ENCODE peak calls at places on chromosomes 5 and 9, in ten cellular contexts. E is cardiac muscle cell, K is tibial artery, C is foreskin keratinocyte, D is A549, V is H9, W is neural crest cell, X is fibroblast of mammary gland, Q is fibroblast of pulmonary artery, A is left ventricle myocardium inferior. O is an unnamed sample.

GRCh38 chr5:122183098-122183794 is 53.9 kb downstream of the ZNF474 start:
- DNase-seq in E (peak), K (peak), C (peak), D (peak), V (no peak), W (no peak), X (peak), Q (peak), A (peak), O (no peak)

GRCh38 chr9:91026266-91026665 is 224.6 kb downstream of the SYK start:
- DNase-seq in E (no peak), K (no peak), C (no peak), D (no peak), V (no peak), W (no peak), X (no peak), Q (no peak), A (no peak), O (no peak)

GRCh38 chr5:171848487-171848886 is 62.9 kb downstream of the SMIM23 start:
- DNase-seq in E (no peak), K (no peak), C (no peak), D (no peak), V (no peak), W (no peak), X (no peak), Q (no peak), A (no peak), O (no peak)

GRCh38 chr5:163916376-163916775 is 411.0 kb downstream of the MAT2B start:
- DNase-seq in E (peak), K (no peak), C (no peak), D (no peak), V (no peak), W (no peak), X (peak), Q (peak), A (no peak), O (no peak)

GRCh38 chr9:122370869-122371467 is at the start of gene PTGS1:
- DNase-seq in E (peak), K (no peak), C (no peak), D (no peak), V (peak), W (peak), X (no peak), Q (peak), A (peak), O (peak)

GRCh38 chr5:31711935-31712592 is 73.1 kb downstream of the PDZD2 start:
- DNase-seq in E (no peak), K (no peak), C (no peak), D (no peak), V (no peak), W (no peak), X (no peak), Q (no peak), A (no peak), O (no peak)

GRCh38 chr9:33210006-33210715 is 29.8 kb upstream of the SPINK4 start:
- DNase-seq in E (no peak), K (no peak), C (peak), D (no peak), V (no peak), W (no peak), X (no peak), Q (no peak), A (no peak), O (no peak)

GRCh38 chr9:69745716-69746538 is 13.9 kb downstream of the PTAR1 start:
- DNase-seq in E (peak), K (no peak), C (no peak), D (peak), V (no peak), W (no peak), X (peak), Q (peak), A (no peak), O (no peak)

GRCh38 chr5:170216262-170216864 is 16.4 kb upstream of the C5orf58 start:
- DNase-seq in E (peak), K (no peak), C (peak), D (peak), V (no peak), W (peak), X (peak), Q (peak), A (no peak), O (peak)

GRCh38 chr9:125580701-125581286 is 126.2 kb downstream of the MAPKAP1 start:
- DNase-seq in E (no peak), K (no peak), C (no peak), D (no peak), V (no peak), W (no peak), X (no peak), Q (no peak), A (no peak), O (no peak)

GRCh38 chr9:114153761-114154596 is 1.4 kb upstream of the COL27A1 start:
- DNase-seq in E (peak), K (no peak), C (no peak), D (peak), V (peak), W (no peak), X (no peak), Q (no peak), A (no peak), O (peak)

GRCh38 chr9:37906312-37907239 is 2.6 kb upstream of the SLC25A51 start:
- DNase-seq in E (no peak), K (peak), C (no peak), D (no peak), V (no peak), W (no peak), X (no peak), Q (no peak), A (no peak), O (no peak)

GRCh38 chr5:17123010-17123409 is 94.4 kb upstream of the BASP1 start:
- DNase-seq in E (peak), K (no peak), C (no peak), D (no peak), V (no peak), W (no peak), X (no peak), Q (peak), A (no peak), O (no peak)

GRCh38 chr5:148794275-148794674 is 32.1 kb upstream of the ADRB2 start:
- DNase-seq in E (peak), K (no peak), C (no peak), D (no peak), V (no peak), W (no peak), X (peak), Q (peak), A (no peak), O (no peak)

GRCh38 chr5:133818031-133818431 is 150.4 kb downstream of the C5orf15 start:
- DNase-seq in E (peak), K (peak), C (peak), D (peak), V (no peak), W (no peak), X (peak), Q (peak), A (peak), O (no peak)

GRCh38 chr9:127181315-127181580 is 58.8 kb upstream of the ANGPTL2 start:
- DNase-seq in E (no peak), K (peak), C (no peak), D (no peak), V (no peak), W (no peak), X (no peak), Q (no peak), A (no peak), O (no peak)

GRCh38 chr5:108295588-108296368 is 86.1 kb downstream of the FBXL17 start:
- DNase-seq in E (peak), K (no peak), C (peak), D (no peak), V (no peak), W (no peak), X (peak), Q (peak), A (no peak), O (no peak)

GRCh38 chr5:6652025-6652424 is 18.8 kb downstream of the SRD5A1 start:
- DNase-seq in E (no peak), K (no peak), C (no peak), D (no peak), V (no peak), W (no peak), X (no peak), Q (no peak), A (no peak), O (no peak)

GRCh38 chr5:68215888-68216736 is 556 bp downstream of the PIK3R1 start:
- DNase-seq in E (peak), K (peak), C (no peak), D (peak), V (peak), W (peak), X (no peak), Q (no peak), A (peak), O (no peak)
- TF ChIP-seq CTCF in E (no peak), K (no peak), C (no peak), D (no peak), V (no peak), W (no peak), X (no peak), Q (no peak), A (no peak), O (no peak)

GRCh38 chr5:82403724-82404123 is 125.6 kb upstream of the RPS23 start:
- DNase-seq in E (no peak), K (no peak), C (no peak), D (no peak), V (no peak), W (no peak), X (no peak), Q (no peak), A (no peak), O (no peak)

GRCh38 chr5:82405166-82405565 is 127.0 kb upstream of the RPS23 start:
- DNase-seq in E (peak), K (no peak), C (peak), D (no peak), V (no peak), W (no peak), X (peak), Q (peak), A (no peak), O (no peak)

GRCh38 chr5:82404382-82404945 is 126.3 kb upstream of the RPS23 start:
- DNase-seq in E (no peak), K (no peak), C (no peak), D (peak), V (no peak), W (no peak), X (no peak), Q (peak), A (no peak), O (no peak)

GRCh38 chr5:82406200-82406773 is 128.1 kb upstream of the RPS23 start:
- DNase-seq in E (peak), K (no peak), C (peak), D (no peak), V (no peak), W (no peak), X (peak), Q (peak), A (no peak), O (no peak)

GRCh38 chr5:82405618-82406199 is 127.6 kb upstream of the RPS23 start:
- DNase-seq in E (peak), K (no peak), C (peak), D (no peak), V (no peak), W (no peak), X (peak), Q (peak), A (no peak), O (no peak)
- TF ChIP-seq CTCF in E (no peak), K (no peak), C (peak), D (no peak), V (no peak), W (no peak), X (no peak), Q (no peak), A (no peak), O (no peak)

GRCh38 chr5:117587111-117587510 is 1012.5 kb upstream of the SEMA6A start:
- DNase-seq in E (no peak), K (no peak), C (no peak), D (no peak), V (no peak), W (no peak), X (no peak), Q (no peak), A (no peak), O (no peak)

GRCh38 chr5:117594165-117594564 is 1019.5 kb upstream of the SEMA6A start:
- DNase-seq in E (peak), K (peak), C (no peak), D (no peak), V (no peak), W (no peak), X (peak), Q (peak), A (no peak), O (no peak)

GRCh38 chr5:117588611-117589010 is 1014.0 kb upstream of the SEMA6A start:
- DNase-seq in E (peak), K (no peak), C (no peak), D (no peak), V (no peak), W (no peak), X (no peak), Q (peak), A (no peak), O (no peak)

GRCh38 chr5:117590944-117591343 is 1016.3 kb upstream of the SEMA6A start:
- DNase-seq in E (peak), K (no peak), C (peak), D (no peak), V (no peak), W (no peak), X (no peak), Q (peak), A (no peak), O (no peak)
- TF ChIP-seq CTCF in E (peak), K (no peak), C (peak), D (no peak), V (peak), W (peak), X (peak), Q (peak), A (peak), O (peak)

GRCh38 chr5:178069909-178070308 is 43.4 kb upstream of the N4BP3 start:
- DNase-seq in E (peak), K (no peak), C (no peak), D (peak), V (peak), W (peak), X (peak), Q (peak), A (no peak), O (peak)
- TF ChIP-seq CTCF in E (peak), K (no peak), C (peak), D (peak), V (peak), W (peak), X (peak), Q (peak), A (peak), O (no peak)

DNA sequence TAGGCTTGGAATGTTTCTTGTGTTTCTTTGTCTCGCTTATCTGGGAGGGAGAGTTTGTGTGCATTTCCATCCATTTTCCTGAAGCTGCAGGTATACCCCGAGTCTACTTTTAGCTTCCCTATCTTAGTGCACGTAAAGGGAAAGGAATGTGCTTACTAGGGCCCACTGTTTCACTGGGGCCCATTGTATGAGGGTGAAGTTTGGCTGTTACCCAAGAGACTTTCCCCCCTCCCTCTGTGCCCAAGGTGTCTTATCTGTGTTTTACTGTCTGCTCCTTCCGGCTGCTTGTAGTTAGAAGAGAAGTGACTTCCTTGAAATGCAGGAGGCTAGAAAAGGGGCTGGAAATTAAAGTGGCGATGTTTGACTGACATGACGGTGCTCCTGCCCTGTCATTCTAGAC is 12.1 kb upstream of the BTNL3 start:
- DNase-seq in E (no peak), K (no peak), C (peak), D (no peak), V (no peak), W (no peak), X (no peak), Q (no peak), A (no peak), O (no peak)
- TF ChIP-seq CTCF in E (no peak), K (no peak), C (no peak), D (no peak), V (no peak), W (no peak), X (no peak), Q (no peak), A (no peak), O (no peak)

GRCh38 chr5:14505310-14506140 is 76.1 kb upstream of the OTULINL start:
- DNase-seq in E (no peak), K (no peak), C (no peak), D (no peak), V (no peak), W (no peak), X (peak), Q (no peak), A (no peak), O (no peak)
- TF ChIP-seq CTCF in E (peak), K (no peak), C (peak), D (no peak), V (peak), W (no peak), X (peak), Q (peak), A (no peak), O (no peak)

DNA sequence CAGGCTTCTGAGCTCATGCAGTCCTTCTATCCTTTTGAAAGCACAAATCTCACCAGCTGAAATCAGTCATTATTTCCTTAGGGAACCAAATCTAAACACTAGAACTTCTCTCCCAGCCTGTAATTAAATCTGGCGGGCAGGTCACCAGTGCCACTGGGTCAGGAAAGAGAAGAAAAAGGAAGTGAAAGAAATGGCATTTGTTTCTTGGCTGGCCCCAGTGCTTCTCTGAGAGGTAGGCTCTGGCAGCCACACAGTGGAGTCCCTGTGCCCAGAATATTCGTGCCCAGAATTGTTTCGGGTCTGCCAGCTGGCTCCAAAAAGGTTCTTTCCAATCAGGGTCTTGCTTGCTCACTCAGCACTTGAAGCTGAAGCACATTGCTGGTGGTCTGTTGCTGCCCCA is 133.9 kb upstream of the MTAP start:
- DNase-seq in E (no peak), K (no peak), C (no peak), D (no peak), V (no peak), W (no peak), X (no peak), Q (no peak), A (no peak), O (no peak)
- TF ChIP-seq CTCF in E (no peak), K (no peak), C (no peak), D (no peak), V (no peak), W (no peak), X (no peak), Q (no peak), A (no peak), O (no peak)

O was measured in endothelial cell.